ENCODE peak calls at places on chromosomes 3 and 15, in eight cellular contexts. G is transverse colon; O is BE2C; R is CD8-positive, alpha-beta T cell; F is cardiac muscle cell; J is GM23248; P is endodermal cell; W is CD8-positive, alpha-beta memory T cell. X is an unnamed sample.

GRCh38 chr3:101383156-101383575 is 62.8 kb upstream of the IMPG2 start:
- DNase-seq in R (no peak), J (no peak), P (peak; percentile 61), F (peak; percentile 28), W (no peak), G (no peak), O (no peak), X (no peak)

GRCh38 chr3:26624209-26624775 is 1.7 kb downstream of the LRRC3B start:
- DNase-seq in W (no peak), R (no peak), P (peak; percentile 76), F (no peak), J (no peak), G (no peak), O (no peak), X (no peak)

GRCh38 chr3:53796161-53796560 is 50.1 kb downstream of the CHDH start:
- DNase-seq in W (no peak), F (no peak), R (no peak), O (peak; percentile 79), P (no peak), J (no peak), G (peak; percentile 31), X (peak; percentile 21)

GRCh38 chr3:128496602-128497304 is 3.8 kb upstream of the GATA2 start:
- DNase-seq in J (peak; percentile 79), O (peak; percentile 80), P (peak; percentile 74), F (peak; percentile 52), G (no peak), W (no peak), R (no peak), X (peak; percentile 54)

GRCh38 chr15:77630064-77630463 is 2.6 kb downstream of the LINGO1 start:
- DNase-seq in P (no peak), R (no peak), F (no peak), J (no peak), W (no peak), O (no peak), G (peak; percentile 6), X (no peak)

GRCh38 chr15:99210334-99210733 is 39.0 kb downstream of the TTC23 start:
- DNase-seq in W (no peak), J (no peak), G (no peak), R (no peak), O (no peak), F (no peak), P (no peak), X (peak; percentile 46)

GRCh38 chr3:76991165-76991564 is 48.7 kb upstream of the ROBO2 start:
- DNase-seq in W (no peak), F (no peak), O (no peak), J (no peak), R (no peak), P (no peak), G (no peak), X (no peak)

GRCh38 chr3:103308921-103309320 is 874.1 kb downstream of the ZPLD1 start:
- DNase-seq in G (no peak), R (no peak), F (no peak), W (no peak), O (no peak), J (no peak), P (peak; percentile 58), X (no peak)

GRCh38 chr3:15292765-15293522 is 39.4 kb downstream of the SH3BP5 start:
- DNase-seq in P (no peak), F (peak; percentile 63), J (no peak), O (no peak), R (no peak), G (peak; percentile 32), W (no peak), X (peak; percentile 83)

GRCh38 chr3:140822381-140823047 is 119.1 kb upstream of the SLC25A36 start:
- DNase-seq in P (no peak), W (no peak), F (no peak), O (no peak), G (no peak), R (no peak), J (no peak), X (no peak)

GRCh38 chr15:92924216-92924615 is 24.1 kb downstream of the CHD2 start:
- DNase-seq in F (no peak), R (no peak), O (no peak), W (no peak), J (no peak), G (no peak), P (no peak), X (no peak)

GRCh38 chr3:107938128-107938527 is 152.7 kb downstream of the CD47 start:
- DNase-seq in O (peak; percentile 38), J (peak; percentile 89), F (peak; percentile 72), P (peak; percentile 74), G (no peak), R (no peak), W (no peak), X (peak; percentile 58)

GRCh38 chr3:23611737-23612295 is 193.9 kb upstream of the UBE2E1 start:
- DNase-seq in J (peak; percentile 23), P (peak; percentile 62), R (no peak), W (no peak), F (peak; percentile 74), G (peak; percentile 57), O (peak; percentile 24), X (peak; percentile 78)

GRCh38 chr3:55164876-55165275 is 237.0 kb upstream of the LRTM1 start:
- DNase-seq in W (no peak), G (no peak), J (peak; percentile 54), O (no peak), F (no peak), P (no peak), R (no peak), X (no peak)

GRCh38 chr15:68787609-68788264 is 33.0 kb downstream of the ANP32A start:
- DNase-seq in G (peak; percentile 49), F (no peak), P (no peak), O (no peak), W (no peak), J (no peak), R (no peak), X (no peak)

GRCh38 chr15:90364251-90364650 is 12.2 kb downstream of the ZNF774 start:
- DNase-seq in P (no peak), W (no peak), G (no peak), J (peak; percentile 77), O (no peak), R (no peak), F (peak; percentile 76), X (no peak)

GRCh38 chr15:42392309-42393024 is 33.2 kb downstream of the CAPN3 start:
- DNase-seq in J (no peak), O (no peak), G (peak; percentile 84), W (no peak), R (no peak), P (no peak), F (no peak), X (no peak)

GRCh38 chr15:42385980-42386695 is 26.8 kb downstream of the CAPN3 start:
- DNase-seq in W (no peak), O (no peak), P (no peak), F (peak; percentile 13), G (no peak), J (no peak), R (no peak), X (no peak)

GRCh38 chr15:42384597-42384996 is 25.3 kb downstream of the CAPN3 start:
- DNase-seq in R (no peak), G (no peak), J (no peak), W (no peak), F (peak; percentile 42), P (peak; percentile 71), O (no peak), X (no peak)

GRCh38 chr15:42385206-42385979 is 26.1 kb downstream of the CAPN3 start:
- DNase-seq in J (peak; percentile 57), O (peak; percentile 59), G (peak; percentile 59), P (peak; percentile 91), F (peak; percentile 76), R (no peak), W (no peak), X (peak; percentile 65)

DNA sequence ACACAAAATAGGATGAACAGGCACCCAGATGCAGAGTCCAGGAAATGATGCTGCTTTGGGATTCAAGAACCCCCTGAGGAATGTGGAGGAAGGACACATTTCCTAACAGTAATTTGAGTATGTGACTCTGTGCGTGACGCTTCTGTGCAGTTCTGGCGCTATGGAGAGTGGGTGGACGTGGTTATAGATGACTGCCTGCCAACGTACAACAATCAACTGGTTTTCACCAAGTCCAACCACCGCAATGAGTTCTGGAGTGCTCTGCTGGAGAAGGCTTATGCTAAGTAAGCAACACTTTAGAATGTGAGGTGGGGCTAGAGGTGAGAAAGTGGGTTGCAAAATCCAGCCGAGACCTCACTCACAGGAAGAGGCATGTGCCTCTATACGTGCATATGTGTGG is 28.3 kb downstream of the CAPN3 start:
- DNase-seq in W (no peak), P (no peak), F (peak; percentile 20), G (no peak), R (no peak), O (no peak), J (no peak), X (no peak)
- H3K4me1 ChIP-seq in W (no peaks in the 10 kb centered on the region), P (no peaks in the 10 kb centered on the region), F (peaks cover 26% of the 10 kb centered on the region), G (peaks cover 6% of the 10 kb centered on the region), R (no peaks in the 10 kb centered on the region), O (no peaks in the 10 kb centered on the region), J (no peaks in the 10 kb centered on the region), X (no peaks in the 10 kb centered on the region)

DNA sequence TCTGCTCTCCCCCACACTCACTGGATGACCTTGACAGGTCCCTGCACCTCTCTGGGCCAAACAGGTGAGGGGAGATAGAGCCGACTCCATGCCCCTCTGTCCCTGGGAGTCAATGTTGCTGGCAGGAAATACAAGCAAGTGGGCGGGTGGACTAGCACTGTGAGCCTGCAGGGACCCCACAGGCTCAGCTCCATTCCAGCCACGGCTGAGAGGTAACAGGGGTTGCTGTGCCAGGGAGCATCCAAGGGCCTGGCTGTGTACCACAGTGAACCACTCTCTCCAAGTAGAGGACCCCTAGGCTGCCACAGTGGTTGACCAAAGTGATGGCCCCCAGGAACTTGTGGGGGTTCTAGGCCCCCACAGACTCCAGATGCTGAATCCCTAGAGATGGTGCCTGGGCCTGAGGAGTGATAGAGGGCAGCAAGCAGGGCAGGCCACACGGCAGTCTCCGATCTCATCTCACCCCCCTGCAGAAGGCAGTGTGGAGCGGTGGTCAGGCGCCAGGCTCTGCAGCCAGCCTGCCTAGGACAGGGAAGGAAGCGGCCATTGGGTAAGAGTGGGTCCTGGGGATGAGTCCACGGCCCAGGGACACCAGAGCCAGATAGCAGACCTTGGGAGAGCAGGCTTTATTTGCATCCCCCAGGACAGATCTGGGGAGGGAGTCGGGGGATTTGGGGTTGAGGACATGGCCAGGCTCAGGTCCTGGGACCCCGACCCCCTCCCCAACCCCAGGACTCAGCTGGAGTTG is 3.2 kb downstream of the TNNC1 start:
- DNase-seq in J (no peak), P (peak; percentile 44), G (no peak), R (no peak), W (no peak), F (no peak), O (no peak), X (no peak)
- H3K4me1 ChIP-seq in J (no peaks in the 10 kb centered on the region), P (peaks cover 18% of the 10 kb centered on the region), G (peaks cover 17% of the 10 kb centered on the region), R (peaks cover 18% of the 10 kb centered on the region), W (peaks cover 18% of the 10 kb centered on the region), F (peaks cover 36% of the 10 kb centered on the region), O (no peaks in the 10 kb centered on the region), X (peaks cover 24% of the 10 kb centered on the region)

GRCh38 chr3:156677536-156677935 is 3.1 kb downstream of the TIPARP start:
- DNase-seq in P (no peak), G (no peak), R (no peak), W (no peak), O (no peak), J (peak; percentile 54), F (no peak), X (no peak)
- H3K4me1 ChIP-seq in P (peaks cover 9% of the 10 kb centered on the region), G (peaks cover 44% of the 10 kb centered on the region), R (peaks cover 54% of the 10 kb centered on the region), W (peaks cover 66% of the 10 kb centered on the region), O (peaks cover 5% of the 10 kb centered on the region), J (peaks cover 54% of the 10 kb centered on the region), F (peaks cover 55% of the 10 kb centered on the region), X (peaks cover 16% of the 10 kb centered on the region)

DNA sequence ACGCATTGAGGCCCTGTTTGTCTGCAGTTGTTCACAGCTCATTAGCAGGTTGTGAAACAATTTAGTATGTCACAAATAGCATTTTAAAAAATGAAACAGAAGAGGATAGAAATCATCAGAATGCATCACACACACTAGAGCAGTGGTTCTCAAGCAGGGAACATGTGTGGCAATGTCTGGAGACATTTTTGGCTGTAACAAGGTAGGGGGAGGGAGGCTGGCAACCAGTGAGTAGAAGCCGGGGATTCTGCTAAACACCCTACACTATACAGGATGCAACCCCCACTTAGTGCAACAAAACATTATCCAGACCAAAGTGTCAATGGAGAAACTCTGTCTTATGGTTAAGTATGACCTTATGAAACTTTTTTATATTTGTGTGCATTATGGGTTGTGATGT is 27.3 kb downstream of the BTLA start:
- DNase-seq in R (no peak), P (no peak), G (no peak), W (no peak), O (no peak), J (no peak), F (peak; percentile 56), X (no peak)
- H3K4me1 ChIP-seq in R (peaks cover 69% of the 10 kb centered on the region), P (no peaks in the 10 kb centered on the region), G (no peaks in the 10 kb centered on the region), W (peaks cover 75% of the 10 kb centered on the region), O (no peaks in the 10 kb centered on the region), J (no peaks in the 10 kb centered on the region), F (no peaks in the 10 kb centered on the region), X (no peaks in the 10 kb centered on the region)

X was measured in testis.